ENCODE peak calls at places on chromosomes 5 and 9, in nine cellular contexts. One of them, this sample, is unnamed.

GRCh38 chr5:16617272-16617973 is 626 bp upstream of the RETREG1 start:
- DNase-seq in GM23248: no peak
- DNase-seq in kidney tubule cell: no peak
- DNase-seq in stimulated activated CD4-positive, alpha-beta T cell treated with anti-CD3 and anti-CD28 coated beads, Interleukin-12 subunit alpha, Interleukin-12 subunit beta, amount 100 ng/mL, for 4 hours: peak
- DNase-seq in GM12865: no peak
- DNase-seq in mesenteric fat pad: no peak
- DNase-seq in LHCN-M2: no peak
- DNase-seq in astrocyte: no peak
- DNase-seq in epithelial cell of prostate: no peak
- DNase-seq in this sample: no peak

GRCh38 chr5:35308391-35308790 is 78.1 kb upstream of the PRLR start:
- DNase-seq in GM23248: no peak
- DNase-seq in kidney tubule cell: peak
- DNase-seq in stimulated activated CD4-positive, alpha-beta T cell treated with anti-CD3 and anti-CD28 coated beads, Interleukin-12 subunit alpha, Interleukin-12 subunit beta, amount 100 ng/mL, for 4 hours: no peak
- DNase-seq in GM12865: peak
- DNase-seq in mesenteric fat pad: no peak
- DNase-seq in LHCN-M2: no peak
- DNase-seq in astrocyte: no peak
- DNase-seq in epithelial cell of prostate: no peak
- DNase-seq in this sample: no peak

GRCh38 chr5:1743769-1744085 is 55.9 kb downstream of the MRPL36 start:
- DNase-seq in GM23248: no peak
- DNase-seq in kidney tubule cell: no peak
- DNase-seq in stimulated activated CD4-positive, alpha-beta T cell treated with anti-CD3 and anti-CD28 coated beads, Interleukin-12 subunit alpha, Interleukin-12 subunit beta, amount 100 ng/mL, for 4 hours: no peak
- DNase-seq in GM12865: no peak
- DNase-seq in mesenteric fat pad: no peak
- DNase-seq in LHCN-M2: no peak
- DNase-seq in astrocyte: no peak
- DNase-seq in epithelial cell of prostate: no peak
- DNase-seq in this sample: no peak

GRCh38 chr5:74372502-74373445 is 267.8 kb downstream of the ENC1 start:
- DNase-seq in GM23248: no peak
- DNase-seq in kidney tubule cell: no peak
- DNase-seq in stimulated activated CD4-positive, alpha-beta T cell treated with anti-CD3 and anti-CD28 coated beads, Interleukin-12 subunit alpha, Interleukin-12 subunit beta, amount 100 ng/mL, for 4 hours: no peak
- DNase-seq in GM12865: no peak
- DNase-seq in mesenteric fat pad: no peak
- DNase-seq in LHCN-M2: peak
- DNase-seq in astrocyte: peak
- DNase-seq in epithelial cell of prostate: no peak
- DNase-seq in this sample: no peak

GRCh38 chr9:127977877-127978647 is 2.7 kb downstream of the EEIG1 start:
- DNase-seq in GM23248: peak
- DNase-seq in kidney tubule cell: peak
- DNase-seq in stimulated activated CD4-positive, alpha-beta T cell treated with anti-CD3 and anti-CD28 coated beads, Interleukin-12 subunit alpha, Interleukin-12 subunit beta, amount 100 ng/mL, for 4 hours: no peak
- DNase-seq in GM12865: peak
- DNase-seq in mesenteric fat pad: no peak
- DNase-seq in LHCN-M2: peak
- DNase-seq in astrocyte: peak
- DNase-seq in epithelial cell of prostate: no peak
- DNase-seq in this sample: no peak

GRCh38 chr9:69931340-69931739 is 110.7 kb downstream of the CFAP95 start:
- DNase-seq in GM23248: peak
- DNase-seq in kidney tubule cell: no peak
- DNase-seq in stimulated activated CD4-positive, alpha-beta T cell treated with anti-CD3 and anti-CD28 coated beads, Interleukin-12 subunit alpha, Interleukin-12 subunit beta, amount 100 ng/mL, for 4 hours: no peak
- DNase-seq in GM12865: no peak
- DNase-seq in mesenteric fat pad: no peak
- DNase-seq in LHCN-M2: no peak
- DNase-seq in astrocyte: no peak
- DNase-seq in epithelial cell of prostate: no peak
- DNase-seq in this sample: no peak

GRCh38 chr5:180080670-180081280 is 9.2 kb upstream of the RNF130 start:
- DNase-seq in GM23248: no peak
- DNase-seq in kidney tubule cell: no peak
- DNase-seq in stimulated activated CD4-positive, alpha-beta T cell treated with anti-CD3 and anti-CD28 coated beads, Interleukin-12 subunit alpha, Interleukin-12 subunit beta, amount 100 ng/mL, for 4 hours: peak
- DNase-seq in GM12865: no peak
- DNase-seq in mesenteric fat pad: peak
- DNase-seq in LHCN-M2: no peak
- DNase-seq in astrocyte: no peak
- DNase-seq in epithelial cell of prostate: no peak
- DNase-seq in this sample: no peak

GRCh38 chr5:141003791-141004601 is 37.7 kb downstream of the PCDHAC2 start:
- DNase-seq in GM23248: peak
- DNase-seq in kidney tubule cell: peak
- DNase-seq in stimulated activated CD4-positive, alpha-beta T cell treated with anti-CD3 and anti-CD28 coated beads, Interleukin-12 subunit alpha, Interleukin-12 subunit beta, amount 100 ng/mL, for 4 hours: no peak
- DNase-seq in GM12865: no peak
- DNase-seq in mesenteric fat pad: no peak
- DNase-seq in LHCN-M2: peak
- DNase-seq in astrocyte: no peak
- DNase-seq in epithelial cell of prostate: peak
- DNase-seq in this sample: no peak

GRCh38 chr5:1750469-1750868 is 49.2 kb downstream of the MRPL36 start:
- DNase-seq in GM23248: no peak
- DNase-seq in kidney tubule cell: no peak
- DNase-seq in stimulated activated CD4-positive, alpha-beta T cell treated with anti-CD3 and anti-CD28 coated beads, Interleukin-12 subunit alpha, Interleukin-12 subunit beta, amount 100 ng/mL, for 4 hours: no peak
- DNase-seq in GM12865: no peak
- DNase-seq in mesenteric fat pad: peak
- DNase-seq in LHCN-M2: no peak
- DNase-seq in astrocyte: no peak
- DNase-seq in epithelial cell of prostate: no peak
- DNase-seq in this sample: no peak

GRCh38 chr5:149636861-149637246 is 55.6 kb downstream of the ARHGEF37 start:
- DNase-seq in GM23248: peak
- DNase-seq in kidney tubule cell: peak
- DNase-seq in stimulated activated CD4-positive, alpha-beta T cell treated with anti-CD3 and anti-CD28 coated beads, Interleukin-12 subunit alpha, Interleukin-12 subunit beta, amount 100 ng/mL, for 4 hours: no peak
- DNase-seq in GM12865: peak
- DNase-seq in mesenteric fat pad: peak
- DNase-seq in LHCN-M2: peak
- DNase-seq in astrocyte: peak
- DNase-seq in epithelial cell of prostate: no peak
- DNase-seq in this sample: peak

GRCh38 chr9:14221119-14221518 is 92.8 kb downstream of the NFIB start:
- DNase-seq in GM23248: no peak
- DNase-seq in kidney tubule cell: peak
- DNase-seq in stimulated activated CD4-positive, alpha-beta T cell treated with anti-CD3 and anti-CD28 coated beads, Interleukin-12 subunit alpha, Interleukin-12 subunit beta, amount 100 ng/mL, for 4 hours: no peak
- DNase-seq in GM12865: no peak
- DNase-seq in mesenteric fat pad: no peak
- DNase-seq in LHCN-M2: no peak
- DNase-seq in astrocyte: peak
- DNase-seq in epithelial cell of prostate: no peak
- DNase-seq in this sample: no peak